ENCODE peak calls at places on chromosomes 7 and 10, in six cellular contexts. One of them, this sample, is unnamed.

GRCh38 chr7:144907577-144907976 is 71.7 kb upstream of the TPK1 start:
- DNase-seq in upper lobe of left lung: no peak
- DNase-seq in suprapubic skin: no peak
- DNase-seq in cardiac muscle cell: no peak
- DNase-seq in hepatocyte: no peak
- DNase-seq in thoracic aorta: no peak
- DNase-seq in this sample: no peak

GRCh38 chr7:46032936-46033335 is 111.9 kb upstream of the IGFBP3 start:
- DNase-seq in upper lobe of left lung: no peak
- DNase-seq in thoracic aorta: no peak
- DNase-seq in suprapubic skin: no peak
- DNase-seq in cardiac muscle cell: no peak
- DNase-seq in hepatocyte: no peak
- DNase-seq in this sample: no peak

GRCh38 chr7:135385209-135385608 is 124.7 kb downstream of the CNOT4 start:
- DNase-seq in upper lobe of left lung: no peak
- DNase-seq in hepatocyte: peak
- DNase-seq in suprapubic skin: no peak
- DNase-seq in thoracic aorta: no peak
- DNase-seq in cardiac muscle cell: no peak
- DNase-seq in this sample: no peak

GRCh38 chr10:62790571-62790970 is 13.9 kb upstream of the ADO start:
- DNase-seq in thoracic aorta: no peak
- DNase-seq in suprapubic skin: no peak
- DNase-seq in hepatocyte: no peak
- DNase-seq in upper lobe of left lung: no peak
- DNase-seq in cardiac muscle cell: no peak
- DNase-seq in this sample: no peak

GRCh38 chr7:96016056-96016455 is 243.7 kb downstream of the DYNC1I1 start:
- DNase-seq in thoracic aorta: no peak
- DNase-seq in cardiac muscle cell: no peak
- DNase-seq in hepatocyte: no peak
- DNase-seq in suprapubic skin: no peak
- DNase-seq in upper lobe of left lung: no peak
- DNase-seq in this sample: no peak

GRCh38 chr10:96390460-96390864 is 31.7 kb upstream of the OPALIN start:
- DNase-seq in suprapubic skin: no peak
- DNase-seq in thoracic aorta: no peak
- DNase-seq in upper lobe of left lung: no peak
- DNase-seq in cardiac muscle cell: no peak
- DNase-seq in hepatocyte: no peak
- DNase-seq in this sample: no peak

GRCh38 chr7:114832906-114833595 is 88.8 kb upstream of the MDFIC start:
- DNase-seq in suprapubic skin: no peak
- DNase-seq in upper lobe of left lung: no peak
- DNase-seq in cardiac muscle cell: no peak
- DNase-seq in thoracic aorta: no peak
- DNase-seq in hepatocyte: no peak
- DNase-seq in this sample: no peak

GRCh38 chr7:130490888-130491771 is 755 bp upstream of the MEST start:
- DNase-seq in hepatocyte: peak
- DNase-seq in suprapubic skin: no peak
- DNase-seq in cardiac muscle cell: peak
- DNase-seq in upper lobe of left lung: no peak
- DNase-seq in thoracic aorta: no peak
- DNase-seq in this sample: peak

GRCh38 chr10:74164641-74165529 is 13.9 kb downstream of the ADK start:
- DNase-seq in cardiac muscle cell: no peak
- DNase-seq in hepatocyte: peak
- DNase-seq in thoracic aorta: no peak
- DNase-seq in suprapubic skin: no peak
- DNase-seq in upper lobe of left lung: no peak
- DNase-seq in this sample: no peak

GRCh38 chr7:89477991-89478390 is 676.3 kb upstream of the STEAP1 start:
- DNase-seq in upper lobe of left lung: no peak
- DNase-seq in suprapubic skin: no peak
- DNase-seq in cardiac muscle cell: no peak
- DNase-seq in thoracic aorta: no peak
- DNase-seq in hepatocyte: no peak
- DNase-seq in this sample: no peak

GRCh38 chr7:135215180-135215579 is 3.9 kb upstream of the WDR91 start:
- DNase-seq in upper lobe of left lung: no peak
- DNase-seq in cardiac muscle cell: no peak
- DNase-seq in hepatocyte: no peak
- DNase-seq in suprapubic skin: no peak
- DNase-seq in thoracic aorta: no peak
- DNase-seq in this sample: no peak

GRCh38 chr7:13115829-13116228 is 428.4 kb downstream of the ARL4A start:
- DNase-seq in thoracic aorta: no peak
- DNase-seq in upper lobe of left lung: no peak
- DNase-seq in hepatocyte: no peak
- DNase-seq in cardiac muscle cell: no peak
- DNase-seq in suprapubic skin: no peak
- DNase-seq in this sample: no peak

GRCh38 chr10:79981673-79982485 is 33.0 kb upstream of the SFTPD start:
- DNase-seq in hepatocyte: peak
- DNase-seq in upper lobe of left lung: peak
- DNase-seq in suprapubic skin: peak
- DNase-seq in thoracic aorta: no peak
- DNase-seq in cardiac muscle cell: peak
- DNase-seq in this sample: peak

GRCh38 chr10:74048433-74048832 is 50.5 kb downstream of the VCL start:
- DNase-seq in suprapubic skin: no peak
- DNase-seq in upper lobe of left lung: no peak
- DNase-seq in thoracic aorta: no peak
- DNase-seq in cardiac muscle cell: no peak
- DNase-seq in hepatocyte: no peak
- DNase-seq in this sample: no peak

GRCh38 chr7:137874390-137874789 is 27.6 kb upstream of the DGKI start:
- DNase-seq in upper lobe of left lung: no peak
- DNase-seq in cardiac muscle cell: no peak
- DNase-seq in hepatocyte: peak
- DNase-seq in suprapubic skin: no peak
- DNase-seq in thoracic aorta: no peak
- DNase-seq in this sample: no peak

GRCh38 chr7:84297606-84298005 is 103.0 kb upstream of the SEMA3A start:
- DNase-seq in thoracic aorta: no peak
- DNase-seq in cardiac muscle cell: no peak
- DNase-seq in suprapubic skin: no peak
- DNase-seq in upper lobe of left lung: no peak
- DNase-seq in hepatocyte: no peak
- DNase-seq in this sample: no peak

GRCh38 chr7:127516320-127516719 is 69.1 kb downstream of the GCC1 start:
- DNase-seq in cardiac muscle cell: no peak
- DNase-seq in suprapubic skin: no peak
- DNase-seq in hepatocyte: no peak
- DNase-seq in thoracic aorta: no peak
- DNase-seq in upper lobe of left lung: no peak
- DNase-seq in this sample: no peak

GRCh38 chr10:6473430-6473829 is 106.6 kb downstream of the PRKCQ start:
- DNase-seq in upper lobe of left lung: no peak
- DNase-seq in thoracic aorta: no peak
- DNase-seq in hepatocyte: no peak
- DNase-seq in suprapubic skin: no peak
- DNase-seq in cardiac muscle cell: no peak
- DNase-seq in this sample: no peak

GRCh38 chr10:56633876-56634452 is 272.9 kb upstream of the ZWINT start:
- DNase-seq in suprapubic skin: no peak
- DNase-seq in hepatocyte: no peak
- DNase-seq in thoracic aorta: no peak
- DNase-seq in cardiac muscle cell: no peak
- DNase-seq in upper lobe of left lung: no peak
- DNase-seq in this sample: no peak

GRCh38 chr10:99681553-99681952 is 22.2 kb downstream of the ENTPD7 start:
- DNase-seq in hepatocyte: no peak
- DNase-seq in cardiac muscle cell: no peak
- DNase-seq in thoracic aorta: no peak
- DNase-seq in upper lobe of left lung: no peak
- DNase-seq in suprapubic skin: no peak
- DNase-seq in this sample: no peak

GRCh38 chr7:65477326-65477725 is 103.7 kb downstream of the ZNF92 start:
- DNase-seq in upper lobe of left lung: no peak
- DNase-seq in hepatocyte: peak
- DNase-seq in cardiac muscle cell: peak
- DNase-seq in suprapubic skin: no peak
- DNase-seq in thoracic aorta: no peak
- DNase-seq in this sample: no peak
- TF ChIP-seq CTCF in upper lobe of left lung: no peak
- TF ChIP-seq CTCF in hepatocyte: peak
- TF ChIP-seq CTCF in cardiac muscle cell: peak
- TF ChIP-seq CTCF in suprapubic skin: no peak
- TF ChIP-seq CTCF in thoracic aorta: no peak
- TF ChIP-seq CTCF in this sample: peak

DNA sequence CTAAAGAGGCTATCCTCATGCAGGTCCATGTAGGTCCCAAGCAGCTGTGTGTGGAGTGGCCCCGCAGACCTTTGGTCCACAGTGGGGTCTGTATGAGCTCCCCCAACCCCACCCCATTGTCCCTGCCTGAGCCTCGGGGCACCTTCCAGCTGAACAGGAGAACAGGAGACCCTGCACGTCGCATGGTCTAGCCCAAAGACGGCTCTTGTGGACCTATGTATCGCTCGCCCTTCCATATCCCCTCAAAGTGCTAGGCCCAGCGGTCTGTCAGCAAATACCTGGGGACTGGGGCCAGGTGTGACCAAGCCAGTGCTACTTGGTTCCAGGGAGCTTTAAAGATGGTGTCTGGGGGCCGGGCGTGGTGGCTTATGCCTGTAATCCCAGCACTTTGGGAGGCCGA is 43.0 kb downstream of the OAT start:
- DNase-seq in suprapubic skin: no peak
- DNase-seq in upper lobe of left lung: no peak
- DNase-seq in thoracic aorta: no peak
- DNase-seq in cardiac muscle cell: no peak
- DNase-seq in hepatocyte: no peak
- DNase-seq in this sample: no peak
- TF ChIP-seq CTCF in suprapubic skin: no peak
- TF ChIP-seq CTCF in upper lobe of left lung: no peak
- TF ChIP-seq CTCF in thoracic aorta: no peak
- TF ChIP-seq CTCF in cardiac muscle cell: no peak
- TF ChIP-seq CTCF in hepatocyte: no peak
- TF ChIP-seq CTCF in this sample: no peak

GRCh38 chr7:118152632-118153031 is 31.3 kb upstream of the LSM8 start:
- DNase-seq in upper lobe of left lung: no peak
- DNase-seq in cardiac muscle cell: no peak
- DNase-seq in hepatocyte: no peak
- DNase-seq in thoracic aorta: no peak
- DNase-seq in suprapubic skin: no peak
- DNase-seq in this sample: no peak

GRCh38 chr7:118149394-118149793 is 34.6 kb upstream of the LSM8 start:
- DNase-seq in upper lobe of left lung: no peak
- DNase-seq in cardiac muscle cell: no peak
- DNase-seq in thoracic aorta: no peak
- DNase-seq in suprapubic skin: no peak
- DNase-seq in hepatocyte: no peak
- DNase-seq in this sample: no peak

GRCh38 chr7:118151671-118152070 is 32.3 kb upstream of the LSM8 start:
- DNase-seq in thoracic aorta: no peak
- DNase-seq in suprapubic skin: no peak
- DNase-seq in hepatocyte: no peak
- DNase-seq in upper lobe of left lung: no peak
- DNase-seq in cardiac muscle cell: no peak
- DNase-seq in this sample: no peak

GRCh38 chr7:118152149-118152548 is 31.8 kb upstream of the LSM8 start:
- DNase-seq in thoracic aorta: no peak
- DNase-seq in upper lobe of left lung: no peak
- DNase-seq in suprapubic skin: no peak
- DNase-seq in hepatocyte: no peak
- DNase-seq in cardiac muscle cell: no peak
- DNase-seq in this sample: no peak

DNA sequence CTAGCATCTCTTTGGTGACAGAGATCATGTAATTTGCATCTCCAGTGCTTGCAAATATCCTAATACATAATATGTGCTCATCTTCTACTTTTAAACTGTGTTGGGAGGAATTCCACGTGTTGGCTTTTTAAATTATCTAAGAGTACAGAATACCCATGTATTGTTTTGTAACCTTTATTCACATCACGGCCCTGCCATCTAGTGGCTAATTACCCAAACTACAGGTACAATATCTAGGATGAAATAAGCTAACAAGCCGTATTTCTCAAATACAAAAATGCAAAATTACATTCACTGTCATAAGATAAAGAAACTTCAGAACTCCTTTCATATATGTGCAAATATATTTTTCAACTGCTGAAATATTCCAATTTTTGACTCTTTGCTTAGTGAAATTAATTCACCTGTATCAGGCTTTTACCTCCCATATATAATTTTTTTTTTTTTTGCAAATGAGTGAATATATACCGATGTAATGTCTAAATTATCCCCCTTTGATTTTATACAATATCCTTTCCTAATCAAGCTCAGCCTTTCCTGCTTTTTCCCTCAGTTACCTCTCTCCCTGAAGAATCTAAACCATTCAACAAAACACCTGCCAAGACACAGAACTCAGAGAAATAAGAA is 30.3 kb upstream of the LSM8 start:
- DNase-seq in cardiac muscle cell: peak
- DNase-seq in upper lobe of left lung: no peak
- DNase-seq in thoracic aorta: no peak
- DNase-seq in hepatocyte: peak
- DNase-seq in suprapubic skin: no peak
- DNase-seq in this sample: no peak
- TF ChIP-seq CTCF in cardiac muscle cell: peak
- TF ChIP-seq CTCF in upper lobe of left lung: peak
- TF ChIP-seq CTCF in thoracic aorta: peak
- TF ChIP-seq CTCF in hepatocyte: peak
- TF ChIP-seq CTCF in suprapubic skin: peak
- TF ChIP-seq CTCF in this sample: peak

GRCh38 chr7:66523409-66523808 is 105.3 kb upstream of the KCTD7 start:
- DNase-seq in suprapubic skin: no peak
- DNase-seq in thoracic aorta: no peak
- DNase-seq in hepatocyte: no peak
- DNase-seq in cardiac muscle cell: no peak
- DNase-seq in upper lobe of left lung: no peak
- DNase-seq in this sample: no peak
- TF ChIP-seq CTCF in suprapubic skin: no peak
- TF ChIP-seq CTCF in thoracic aorta: no peak
- TF ChIP-seq CTCF in hepatocyte: no peak
- TF ChIP-seq CTCF in cardiac muscle cell: no peak
- TF ChIP-seq CTCF in upper lobe of left lung: no peak
- TF ChIP-seq CTCF in this sample: no peak

GRCh38 chr7:81190997-81191747 is 272.3 kb upstream of the SEMA3C start:
- DNase-seq in suprapubic skin: no peak
- DNase-seq in cardiac muscle cell: no peak
- DNase-seq in thoracic aorta: no peak
- DNase-seq in hepatocyte: peak
- DNase-seq in upper lobe of left lung: no peak
- DNase-seq in this sample: no peak
- TF ChIP-seq CTCF in suprapubic skin: no peak
- TF ChIP-seq CTCF in cardiac muscle cell: no peak
- TF ChIP-seq CTCF in thoracic aorta: no peak
- TF ChIP-seq CTCF in hepatocyte: no peak
- TF ChIP-seq CTCF in upper lobe of left lung: no peak
- TF ChIP-seq CTCF in this sample: no peak